ENCODE peak calls at places on chromosome 18, in nine cellular contexts. One of them, this sample, is unnamed.

GRCh38 chr18:7954229-7954628 is 387.1 kb downstream of the PTPRM start:
- DNase-seq in sciatic nerve: no peak
- DNase-seq in islet precursor cell: no peak
- DNase-seq in left ventricle myocardium inferior: no peak
- DNase-seq in RCC 7860: no peak
- DNase-seq in astrocyte: peak
- DNase-seq in RWPE1: no peak
- DNase-seq in EL: no peak
- DNase-seq in activated T-cell treated with anti-CD3 and anti-CD28 coated beads for 1 hour: no peak
- DNase-seq in this sample: no peak

GRCh38 chr18:57923606-57924005 is 120.4 kb upstream of the NEDD4L start:
- DNase-seq in RCC 7860: no peak
- DNase-seq in EL: no peak
- DNase-seq in islet precursor cell: no peak
- DNase-seq in astrocyte: no peak
- DNase-seq in sciatic nerve: no peak
- DNase-seq in RWPE1: no peak
- DNase-seq in activated T-cell treated with anti-CD3 and anti-CD28 coated beads for 1 hour: no peak
- DNase-seq in left ventricle myocardium inferior: no peak
- DNase-seq in this sample: no peak

GRCh38 chr18:64287926-64288325 is 139.0 kb upstream of the LINC00305 start:
- DNase-seq in islet precursor cell: no peak
- DNase-seq in RWPE1: no peak
- DNase-seq in sciatic nerve: no peak
- DNase-seq in astrocyte: no peak
- DNase-seq in RCC 7860: no peak
- DNase-seq in EL: no peak
- DNase-seq in activated T-cell treated with anti-CD3 and anti-CD28 coated beads for 1 hour: no peak
- DNase-seq in left ventricle myocardium inferior: no peak
- DNase-seq in this sample: no peak

GRCh38 chr18:50159654-50160046 is 35.3 kb downstream of the MYO5B start:
- DNase-seq in EL: no peak
- DNase-seq in RCC 7860: no peak
- DNase-seq in sciatic nerve: no peak
- DNase-seq in RWPE1: no peak
- DNase-seq in left ventricle myocardium inferior: no peak
- DNase-seq in islet precursor cell: no peak
- DNase-seq in activated T-cell treated with anti-CD3 and anti-CD28 coated beads for 1 hour: no peak
- DNase-seq in astrocyte: no peak
- DNase-seq in this sample: no peak

GRCh38 chr18:45567123-45567522 is 48.2 kb upstream of the SLC14A2 start:
- DNase-seq in RWPE1: no peak
- DNase-seq in RCC 7860: no peak
- DNase-seq in astrocyte: peak
- DNase-seq in left ventricle myocardium inferior: peak
- DNase-seq in activated T-cell treated with anti-CD3 and anti-CD28 coated beads for 1 hour: no peak
- DNase-seq in islet precursor cell: peak
- DNase-seq in sciatic nerve: no peak
- DNase-seq in EL: no peak
- DNase-seq in this sample: no peak

GRCh38 chr18:24465491-24465890 is 5.1 kb downstream of the HRH4 start:
- DNase-seq in left ventricle myocardium inferior: no peak
- DNase-seq in RWPE1: no peak
- DNase-seq in RCC 7860: no peak
- DNase-seq in activated T-cell treated with anti-CD3 and anti-CD28 coated beads for 1 hour: no peak
- DNase-seq in astrocyte: no peak
- DNase-seq in sciatic nerve: no peak
- DNase-seq in islet precursor cell: no peak
- DNase-seq in EL: no peak
- DNase-seq in this sample: no peak

GRCh38 chr18:50075772-50076171 is 119.2 kb downstream of the MYO5B start:
- DNase-seq in RWPE1: no peak
- DNase-seq in astrocyte: no peak
- DNase-seq in EL: no peak
- DNase-seq in islet precursor cell: no peak
- DNase-seq in RCC 7860: no peak
- DNase-seq in left ventricle myocardium inferior: no peak
- DNase-seq in sciatic nerve: no peak
- DNase-seq in activated T-cell treated with anti-CD3 and anti-CD28 coated beads for 1 hour: no peak
- DNase-seq in this sample: no peak

GRCh38 chr18:13620206-13620672 is 106.1 kb downstream of the FAM210A start:
- DNase-seq in sciatic nerve: no peak
- DNase-seq in astrocyte: no peak
- DNase-seq in EL: no peak
- DNase-seq in RCC 7860: no peak
- DNase-seq in left ventricle myocardium inferior: no peak
- DNase-seq in activated T-cell treated with anti-CD3 and anti-CD28 coated beads for 1 hour: no peak
- DNase-seq in RWPE1: no peak
- DNase-seq in islet precursor cell: no peak
- DNase-seq in this sample: no peak

GRCh38 chr18:65592419-65592818 is 158.4 kb upstream of the CDH7 start:
- DNase-seq in astrocyte: no peak
- DNase-seq in islet precursor cell: no peak
- DNase-seq in EL: no peak
- DNase-seq in RCC 7860: no peak
- DNase-seq in RWPE1: no peak
- DNase-seq in activated T-cell treated with anti-CD3 and anti-CD28 coated beads for 1 hour: no peak
- DNase-seq in sciatic nerve: no peak
- DNase-seq in left ventricle myocardium inferior: no peak
- DNase-seq in this sample: peak

GRCh38 chr18:62425465-62426190 is 97.2 kb upstream of the ZCCHC2 start:
- DNase-seq in left ventricle myocardium inferior: peak
- DNase-seq in sciatic nerve: peak
- DNase-seq in astrocyte: peak
- DNase-seq in RCC 7860: peak
- DNase-seq in islet precursor cell: peak
- DNase-seq in activated T-cell treated with anti-CD3 and anti-CD28 coated beads for 1 hour: peak
- DNase-seq in EL: peak
- DNase-seq in RWPE1: peak
- DNase-seq in this sample: peak

GRCh38 chr18:77522031-77522675 is 272.5 kb downstream of the GALR1 start:
- DNase-seq in RCC 7860: no peak
- DNase-seq in sciatic nerve: no peak
- DNase-seq in RWPE1: no peak
- DNase-seq in islet precursor cell: no peak
- DNase-seq in EL: no peak
- DNase-seq in astrocyte: no peak
- DNase-seq in activated T-cell treated with anti-CD3 and anti-CD28 coated beads for 1 hour: no peak
- DNase-seq in left ventricle myocardium inferior: no peak
- DNase-seq in this sample: no peak

GRCh38 chr18:13269599-13270011 is 51.0 kb downstream of the LDLRAD4 start:
- DNase-seq in RCC 7860: no peak
- DNase-seq in sciatic nerve: peak
- DNase-seq in astrocyte: peak
- DNase-seq in RWPE1: no peak
- DNase-seq in islet precursor cell: peak
- DNase-seq in EL: no peak
- DNase-seq in activated T-cell treated with anti-CD3 and anti-CD28 coated beads for 1 hour: no peak
- DNase-seq in left ventricle myocardium inferior: peak
- DNase-seq in this sample: no peak

GRCh38 chr18:79924814-79925655 is 26.4 kb downstream of the SLC66A2 start:
- DNase-seq in EL: no peak
- DNase-seq in left ventricle myocardium inferior: no peak
- DNase-seq in RWPE1: no peak
- DNase-seq in islet precursor cell: peak
- DNase-seq in activated T-cell treated with anti-CD3 and anti-CD28 coated beads for 1 hour: no peak
- DNase-seq in RCC 7860: no peak
- DNase-seq in astrocyte: no peak
- DNase-seq in sciatic nerve: peak
- DNase-seq in this sample: no peak

GRCh38 chr18:63236417-63236816 is 83.2 kb downstream of the BCL2 start:
- DNase-seq in RWPE1: no peak
- DNase-seq in sciatic nerve: no peak
- DNase-seq in left ventricle myocardium inferior: peak
- DNase-seq in activated T-cell treated with anti-CD3 and anti-CD28 coated beads for 1 hour: no peak
- DNase-seq in astrocyte: no peak
- DNase-seq in EL: no peak
- DNase-seq in RCC 7860: no peak
- DNase-seq in islet precursor cell: no peak
- DNase-seq in this sample: no peak